ENCODE peak calls at places on chromosomes 7 and 10, in nine cellular contexts. Q is posterior cingulate gyrus, U is GM23338, G is T-helper 2 cell, J is fibroblast of mammary gland, B is stromal cell of bone marrow, W is spleen, Y is GM23248, A is AG04450. C is an unnamed sample.
A peak's percentile ranks its signal among the peaks of the same experiment; 100 is the strongest.

GRCh38 chr7:136078630-136079029 is 101.5 kb upstream of the MTPN start:
- DNase-seq in Q (no peak), U (no peak), G (no peak), J (no peak), B (no peak), W (no peak), Y (no peak), A (no peak), C (no peak)

GRCh38 chr10:129078322-129078721 is 388.7 kb upstream of the MGMT start:
- DNase-seq in Q (no peak), U (no peak), G (no peak), J (no peak), B (peak; percentile 12), W (no peak), Y (no peak), A (no peak), C (no peak)

GRCh38 chr7:79258826-79259225 is 194.6 kb downstream of the MAGI2 start:
- DNase-seq in Q (no peak), U (no peak), G (no peak), J (no peak), B (no peak), W (no peak), Y (no peak), A (no peak), C (no peak)

GRCh38 chr7:70346844-70347462 is 748.7 kb downstream of the AUTS2 start:
- DNase-seq in Q (no peak), U (no peak), G (no peak), J (no peak), B (no peak), W (no peak), Y (no peak), A (no peak), C (no peak)

GRCh38 chr10:98404571-98405396 is 10.2 kb downstream of the PYROXD2 start:
- DNase-seq in Q (no peak), U (no peak), G (no peak), J (peak; percentile 86), B (peak; percentile 68), W (no peak), Y (peak; percentile 84), A (no peak), C (no peak)

GRCh38 chr7:101681170-101682007 is 52.3 kb upstream of the MYL10 start:
- DNase-seq in Q (peak; percentile 34), U (no peak), G (no peak), J (peak; percentile 84), B (peak; percentile 88), W (no peak), Y (peak; percentile 95), A (peak; percentile 24), C (no peak)

GRCh38 chr7:135913404-135913803 is 63.8 kb downstream of the MTPN start:
- DNase-seq in Q (no peak), U (no peak), G (no peak), J (no peak), B (no peak), W (no peak), Y (no peak), A (no peak), C (no peak)

GRCh38 chr7:21251166-21251806 is 176.6 kb upstream of the SP4 start:
- DNase-seq in Q (no peak), U (no peak), G (no peak), J (no peak), B (no peak), W (no peak), Y (no peak), A (no peak), C (no peak)

GRCh38 chr7:45873355-45873754 is 473 bp upstream of the CCDC201 start:
- DNase-seq in Q (no peak), U (peak; percentile 1), G (no peak), J (no peak), B (no peak), W (no peak), Y (no peak), A (no peak), C (no peak)

GRCh38 chr7:98105942-98106544 is 619 bp upstream of the LMTK2 start:
- DNase-seq in Q (no peak), U (no peak), G (no peak), J (no peak), B (no peak), W (peak; percentile 78), Y (no peak), A (no peak), C (no peak)

GRCh38 chr10:25890995-25891394 is 43.0 kb upstream of the MYO3A start:
- DNase-seq in Q (no peak), U (no peak), G (no peak), J (no peak), B (no peak), W (no peak), Y (no peak), A (no peak), C (no peak)

GRCh38 chr7:4078580-4078979 is 603.5 kb upstream of the FOXK1 start:
- DNase-seq in Q (no peak), U (no peak), G (no peak), J (no peak), B (no peak), W (no peak), Y (no peak), A (no peak), C (no peak)

GRCh38 chr10:85047170-85047834 is 718.9 kb downstream of the CCSER2 start:
- DNase-seq in Q (no peak), U (no peak), G (no peak), J (no peak), B (no peak), W (no peak), Y (no peak), A (no peak), C (no peak)

GRCh38 chr7:155283565-155284194 is 14.0 kb upstream of the INSIG1 start:
- DNase-seq in Q (no peak), U (no peak), G (no peak), J (no peak), B (no peak), W (no peak), Y (no peak), A (no peak), C (no peak)

GRCh38 chr7:32259917-32260596 is 189.8 kb upstream of the PDE1C start:
- DNase-seq in Q (no peak), U (no peak), G (no peak), J (no peak), B (no peak), W (no peak), Y (no peak), A (no peak), C (no peak)

GRCh38 chr10:126500866-126501265 is 112.6 kb upstream of the ADAM12 start:
- DNase-seq in Q (no peak), U (no peak), G (no peak), J (peak; percentile 46), B (no peak), W (no peak), Y (peak; percentile 61), A (peak; percentile 27), C (no peak)

GRCh38 chr10:31959461-31960173 is 31.0 kb upstream of the ARHGAP12 start:
- DNase-seq in Q (no peak), U (no peak), G (no peak), J (no peak), B (no peak), W (no peak), Y (no peak), A (no peak), C (no peak)

GRCh38 chr10:102776779-102777417 is 33.1 kb downstream of the WBP1L start:
- DNase-seq in Q (peak; percentile 33), U (peak; percentile 83), G (no peak), J (peak; percentile 98), B (peak; percentile 88), W (no peak), Y (peak; percentile 96), A (peak; percentile 91), C (no peak)

GRCh38 chr10:131396108-131397010 is 84.8 kb upstream of the TCERG1L start:
- DNase-seq in Q (no peak), U (peak; percentile 18), G (no peak), J (no peak), B (peak; percentile 6), W (no peak), Y (peak; percentile 2), A (no peak), C (no peak)

GRCh38 chr10:79418274-79418673 is 27.1 kb downstream of the ZCCHC24 start:
- DNase-seq in Q (no peak), U (no peak), G (no peak), J (no peak), B (no peak), W (peak; percentile 73), Y (no peak), A (no peak), C (no peak)

GRCh38 chr10:128027822-128028507 is 98.3 kb downstream of the MKI67 start:
- DNase-seq in Q (no peak), U (no peak), G (no peak), J (no peak), B (no peak), W (no peak), Y (no peak), A (no peak), C (no peak)

GRCh38 chr10:104155591-104155990 is 33.6 kb downstream of the SFR1 start:
- DNase-seq in Q (no peak), U (no peak), G (no peak), J (no peak), B (no peak), W (no peak), Y (no peak), A (no peak), C (no peak)

GRCh38 chr7:149067869-149068268 is 22.6 kb downstream of the ZNF786 start:
- DNase-seq in Q (no peak), U (peak; percentile 50), G (no peak), J (no peak), B (no peak), W (no peak), Y (no peak), A (no peak), C (no peak)

GRCh38 chr7:50920031-50920635 is 137.4 kb upstream of the GRB10 start:
- DNase-seq in Q (no peak), U (no peak), G (no peak), J (no peak), B (no peak), W (no peak), Y (no peak), A (no peak), C (no peak)

C was measured in T-cell.